ENCODE peak calls at places on chromosomes 4 and X, in six cellular contexts. P is lower lobe of right lung; Z is CD8-positive, alpha-beta memory T cell; E is colonic mucosa; G is upper lobe of right lung; T is IMR-90. A is an unnamed sample. For H3K9me3, the result is how much of the 10 kb centered on the place peaks cover.

GRCh38 chrX:41441934-41442823 is 5.0 kb upstream of the NYX start:
- DNase-seq in E (peak), T (peak), Z (peak), G (peak), P (peak), A (peak)

GRCh38 chr4:52096048-52096447 is 44.9 kb downstream of the SPATA18 start:
- DNase-seq in Z (no peak), E (no peak), G (no peak), T (peak), P (no peak), A (no peak)

GRCh38 chr4:3720461-3720860 is 45.7 kb upstream of the ADRA2C start:
- DNase-seq in G (no peak), P (no peak), Z (no peak), T (no peak), E (no peak), A (no peak)

GRCh38 chrX:74774988-74775387 is 150.3 kb downstream of the NEXMIF start:
- DNase-seq in G (no peak), Z (no peak), P (no peak), E (no peak), T (no peak), A (no peak)

GRCh38 chr4:39044364-39044946 is 12.2 kb upstream of the TMEM156 start:
- DNase-seq in E (peak), P (peak), Z (peak), T (peak), G (peak), A (peak)

GRCh38 chrX:70398899-70399298 is 24.2 kb upstream of the GDPD2 start:
- DNase-seq in G (no peak), T (peak), E (no peak), Z (peak), P (no peak), A (no peak)

GRCh38 chr4:106766519-106766918 is 269.6 kb downstream of the DKK2 start:
- DNase-seq in G (no peak), Z (no peak), P (no peak), E (no peak), T (no peak), A (no peak)

GRCh38 chr4:110639207-110640092 is 16.6 kb upstream of the PITX2 start:
- DNase-seq in Z (no peak), P (peak), T (no peak), G (no peak), E (no peak), A (no peak)

GRCh38 chr4:152185786-152186540 is 349.9 kb downstream of the FBXW7 start:
- DNase-seq in P (no peak), G (no peak), Z (no peak), E (no peak), T (no peak), A (no peak)

GRCh38 chr4:104490770-104491395 is 3.8 kb downstream of the CXXC4 start:
- DNase-seq in Z (peak), E (peak), T (peak), P (peak), G (peak), A (peak)

GRCh38 chr4:12926189-12927066 is 557.7 kb downstream of the RAB28 start:
- DNase-seq in Z (no peak), E (no peak), P (no peak), T (no peak), G (no peak), A (no peak)

GRCh38 chrX:149365552-149365951 is 139.6 kb downstream of the IDS start:
- DNase-seq in E (no peak), T (no peak), Z (no peak), P (no peak), G (no peak), A (no peak)

GRCh38 chr4:88283661-88284377 is 542 bp downstream of the PPM1K start:
- DNase-seq in P (peak), G (peak), Z (peak), T (peak), E (peak), A (peak)

GRCh38 chr4:143343276-143343831 is 6.7 kb downstream of the GAB1 start:
- DNase-seq in Z (no peak), P (no peak), T (no peak), E (no peak), G (no peak), A (no peak)

GRCh38 chr4:6955261-6955911 is 45.8 kb downstream of the TBC1D14 start:
- DNase-seq in P (peak), G (peak), E (peak), T (no peak), Z (no peak), A (no peak)

GRCh38 chrX:134139090-134139489 is 97.9 kb upstream of the CCDC160 start:
- DNase-seq in E (no peak), P (no peak), T (no peak), Z (no peak), G (no peak), A (no peak)

GRCh38 chr4:174935607-174936006 is 17.4 kb downstream of the ADAM29 start:
- DNase-seq in E (no peak), T (no peak), G (no peak), Z (no peak), P (no peak), A (no peak)

GRCh38 chr4:137647375-137647774 is 115.1 kb upstream of the PCDH18 start:
- DNase-seq in T (no peak), E (no peak), Z (no peak), P (no peak), G (no peak), A (no peak)

GRCh38 chrX:132786217-132786616 is 172.2 kb downstream of the HS6ST2 start:
- DNase-seq in E (no peak), T (no peak), G (no peak), P (no peak), Z (no peak), A (no peak)

GRCh38 chrX:10676239-10676971 is 56.0 kb upstream of the MID1 start:
- DNase-seq in P (no peak), E (no peak), Z (no peak), G (no peak), T (no peak), A (no peak)

GRCh38 chr4:109648266-109648996 is 54.8 kb downstream of the CASP6 start:
- DNase-seq in T (no peak), E (no peak), Z (no peak), P (no peak), G (no peak), A (no peak)

GRCh38 chr4:54658321-54659093 is 750 bp downstream of the KIT start:
- DNase-seq in T (peak), Z (no peak), G (peak), P (peak), E (peak), A (no peak)

GRCh38 chr4:56804551-56804950 is 16.9 kb downstream of the SPINK2 start:
- DNase-seq in Z (no peak), E (no peak), T (peak), G (no peak), P (no peak), A (no peak)

GRCh38 chr4:83282049-83282535 is 2.5 kb downstream of the COQ2 start:
- DNase-seq in Z (peak), E (peak), P (no peak), G (no peak), T (peak), A (no peak)

GRCh38 chrX:41449615-41450014 is 2.5 kb downstream of the NYX start:
- DNase-seq in G (no peak), P (no peak), T (peak), E (no peak), Z (no peak), A (no peak)

GRCh38 chr4:101114936-101115372 is 232.4 kb downstream of the PPP3CA start:
- DNase-seq in E (no peak), P (no peak), Z (no peak), G (no peak), T (peak), A (no peak)

GRCh38 chr4:185817403-185817818 is 5.4 kb upstream of the SORBS2 start:
- DNase-seq in G (peak), T (no peak), P (peak), Z (no peak), E (peak), A (no peak)

GRCh38 chrX:79408623-79409322 is 41.6 kb upstream of the ITM2A start:
- DNase-seq in G (no peak), Z (no peak), E (no peak), P (no peak), T (no peak), A (no peak)

GRCh38 chrX:39073131-39073530 is 271.9 kb downstream of the MID1IP1 start:
- DNase-seq in P (no peak), T (no peak), E (no peak), G (no peak), Z (no peak), A (no peak)

GRCh38 chr4:71526626-71527406 is 188.0 kb downstream of the SLC4A4 start:
- DNase-seq in G (no peak), P (no peak), E (no peak), T (no peak), Z (no peak), A (no peak)

GRCh38 chrX:33190016-33190415 is 21.3 kb downstream of the DMD start:
- DNase-seq in E (no peak), T (peak), P (no peak), Z (no peak), G (no peak), A (no peak)

GRCh38 chr4:16075061-16075460 is 8.8 kb downstream of the PROM1 start:
- DNase-seq in P (no peak), T (no peak), E (no peak), G (no peak), Z (no peak), A (no peak)

GRCh38 chr4:66688674-66689073 is 856.6 kb downstream of the CENPC start:
- DNase-seq in G (no peak), E (no peak), P (no peak), T (peak), Z (no peak), A (no peak)

GRCh38 chr4:48799157-48799556 is 19.1 kb upstream of the FRYL start:
- DNase-seq in E (no peak), T (no peak), G (no peak), P (no peak), Z (no peak), A (no peak)

GRCh38 chr4:47879458-47879857 is 34.9 kb downstream of the NFXL1 start:
- DNase-seq in G (no peak), Z (no peak), P (no peak), E (no peak), T (no peak), A (no peak)

GRCh38 chr4:52751349-52751911 is at the start of gene ERVMER34-1:
- DNase-seq in G (peak), Z (no peak), E (peak), P (peak), T (no peak), A (no peak)

GRCh38 chr4:109921384-109921808 is 8.7 kb downstream of the EGF start:
- DNase-seq in P (no peak), G (no peak), Z (no peak), E (no peak), T (peak), A (no peak)

GRCh38 chr4:74109116-74109791 is 10.3 kb upstream of the CXCL2 start:
- DNase-seq in G (no peak), T (peak), E (peak), Z (no peak), P (peak), A (no peak)

GRCh38 chr4:45475490-45475889 is 648.4 kb downstream of the GABRG1 start:
- DNase-seq in E (no peak), Z (no peak), G (no peak), P (no peak), T (no peak), A (no peak)
- H3K9me3 ChIP-seq in E (under half), Z (under half), G (under half), P (under half), T (under half), A (under half)

DNA sequence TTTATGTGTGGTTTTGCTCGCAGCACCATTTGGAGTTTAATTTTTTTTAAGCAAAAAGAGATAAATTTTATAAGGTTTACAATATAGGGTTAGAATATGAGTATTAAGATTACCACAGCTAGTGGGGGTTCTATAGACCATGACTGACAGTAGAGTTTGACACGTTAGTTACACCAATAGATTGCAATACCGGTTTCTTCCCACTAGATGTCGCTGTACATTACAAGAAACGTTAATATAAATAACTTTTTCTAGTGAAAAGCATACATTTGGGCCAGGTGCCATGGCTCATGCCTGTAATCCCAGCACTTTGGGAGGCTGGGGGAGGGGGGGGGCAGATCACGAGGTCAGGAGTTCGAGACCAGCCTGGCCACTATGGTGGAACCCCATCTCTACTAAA is 433.6 kb downstream of the MAGEB5 start:
- DNase-seq in T (peak), E (no peak), P (no peak), Z (no peak), G (no peak), A (no peak)
- H3K9me3 ChIP-seq in T (under half), E (under half), P (under half), Z (under half), G (under half), A (under half)

DNA sequence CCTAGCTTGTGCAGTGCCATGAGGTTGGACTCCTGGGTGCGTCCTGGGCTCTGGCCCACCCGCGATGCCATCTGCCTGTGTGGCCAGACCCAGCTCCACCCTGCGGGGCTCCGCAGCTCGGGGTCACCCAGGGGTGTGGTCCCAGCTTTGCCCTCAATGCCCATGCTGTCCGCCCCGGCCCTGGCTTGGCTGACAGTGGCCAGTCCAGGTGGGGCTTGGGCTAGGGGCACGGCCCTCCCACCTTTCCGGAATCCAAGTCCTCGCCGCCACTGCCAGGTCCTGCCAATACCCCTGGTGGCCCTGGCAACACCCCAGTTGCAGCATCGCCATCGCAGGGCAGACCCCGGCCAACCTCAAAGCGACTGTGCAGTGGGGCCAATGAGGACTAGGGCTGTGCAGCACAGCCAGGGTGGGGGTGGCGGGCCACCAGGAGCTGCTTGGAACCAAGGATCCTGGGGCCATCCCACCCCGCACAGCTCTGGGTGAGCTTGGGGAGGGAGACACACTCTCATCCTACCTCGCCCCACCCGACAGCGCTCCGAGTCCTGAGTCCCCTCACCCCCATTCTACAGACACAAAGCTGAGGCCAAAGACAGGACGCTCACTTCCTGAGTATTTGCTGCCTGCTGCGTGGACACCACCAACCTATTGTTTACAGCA is 80.9 kb downstream of the ZNF718 start:
- DNase-seq in E (no peak), Z (no peak), P (no peak), G (no peak), T (no peak), A (no peak)
- H3K9me3 ChIP-seq in E (under half), Z (under half), P (under half), G (under half), T (under half), A (under half)

GRCh38 chrX:81876437-81876836 is 674.5 kb downstream of the SH3BGRL start:
- DNase-seq in T (no peak), G (no peak), P (no peak), Z (no peak), E (no peak), A (no peak)
- H3K9me3 ChIP-seq in T (under half), G (under half), P (under half), Z (under half), E (under half), A (under half)

GRCh38 chr4:2251795-2252529 is 9.9 kb downstream of the MXD4 start:
- DNase-seq in E (peak), Z (no peak), T (no peak), G (peak), P (peak), A (peak)
- H3K9me3 ChIP-seq in E (under half), Z (under half), T (under half), G (under half), P (under half), A (under half)

DNA sequence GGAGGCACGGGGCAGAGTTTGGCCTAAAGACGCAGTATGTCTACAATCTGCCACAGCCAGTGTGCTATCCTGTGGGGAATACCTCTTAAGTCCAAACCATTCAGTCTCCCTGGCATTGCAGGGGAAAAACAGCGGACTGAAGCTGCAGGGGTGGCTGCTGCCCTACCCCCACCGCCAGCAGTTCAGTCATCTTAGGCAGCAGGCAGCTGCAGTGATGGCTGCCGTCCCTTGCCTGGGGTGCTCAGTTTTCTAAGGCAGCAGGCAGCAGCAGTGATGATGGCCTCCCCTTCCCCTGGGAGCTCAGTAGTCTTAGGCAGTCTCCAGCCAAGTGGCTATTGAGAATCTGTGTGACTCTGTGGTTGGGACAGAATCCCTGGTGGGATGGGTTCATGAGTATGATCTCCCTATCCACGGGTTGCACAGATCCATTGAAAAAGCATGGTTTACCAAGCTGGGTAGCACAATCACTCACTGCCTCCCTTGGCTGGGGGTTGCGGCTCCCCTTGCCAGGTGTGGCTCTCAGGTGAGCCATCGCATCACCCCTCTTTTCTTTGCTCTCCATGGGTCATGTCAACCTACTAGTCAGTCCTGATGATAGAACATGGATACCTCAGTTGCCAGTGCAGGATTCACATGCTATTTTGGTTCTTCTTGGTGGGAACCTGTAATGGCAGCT is 48.9 kb upstream of the GRID2 start:
- DNase-seq in P (no peak), T (no peak), G (no peak), E (no peak), Z (no peak), A (no peak)
- H3K9me3 ChIP-seq in P (under half), T (under half), G (under half), E (under half), Z (under half), A (under half)

DNA sequence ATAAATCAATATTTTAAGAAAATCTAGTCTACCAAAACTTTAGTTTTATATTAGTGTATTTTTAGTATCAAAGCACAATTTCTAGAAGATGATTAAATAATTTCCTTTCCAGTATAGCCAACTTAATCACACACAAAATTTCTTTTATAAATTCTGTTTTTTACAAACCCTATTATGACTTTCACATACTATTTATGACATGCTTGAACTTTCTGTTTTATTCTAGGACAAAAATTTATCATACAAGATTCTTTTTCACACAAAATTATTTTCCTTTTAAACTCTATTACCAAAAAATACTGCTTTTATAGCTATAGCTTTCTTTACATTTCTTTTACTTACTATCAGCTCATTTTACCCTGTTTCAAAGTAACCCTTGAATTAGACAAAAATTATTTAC is 149.5 kb downstream of the OR13H1 start:
- DNase-seq in P (no peak), Z (no peak), G (no peak), T (no peak), E (no peak), A (no peak)
- H3K9me3 ChIP-seq in P (under half), Z (under half), G (under half), T (under half), E (under half), A (under half)

DNA sequence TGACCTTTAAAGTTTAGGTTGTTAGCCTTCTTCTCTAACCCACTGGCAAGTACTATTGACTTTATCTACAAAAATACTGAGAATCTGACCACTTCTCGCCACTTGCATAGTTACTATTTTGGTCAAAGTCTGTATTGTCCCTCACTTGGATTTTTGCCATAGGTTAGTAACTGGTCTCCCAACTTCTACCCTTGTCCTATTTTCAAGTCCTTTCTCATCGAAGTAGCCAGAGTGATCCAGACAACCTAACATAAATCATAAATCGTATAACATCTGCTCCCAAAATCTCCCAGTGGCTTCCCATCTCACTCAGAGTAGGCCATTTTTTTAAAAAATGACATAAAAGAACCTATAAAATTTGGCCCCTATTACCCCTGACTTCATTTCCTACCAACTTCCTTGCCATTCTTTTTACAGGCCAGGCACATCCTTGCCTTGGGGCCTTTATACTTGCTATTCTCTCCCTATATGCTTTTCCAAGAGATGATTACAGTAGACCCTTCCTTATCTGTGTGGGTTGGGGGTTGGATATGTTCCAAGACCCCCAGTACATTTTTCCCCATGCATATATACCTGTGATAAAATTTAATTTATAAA is 29.0 kb downstream of the WDFY3 start:
- DNase-seq in E (no peak), G (no peak), Z (no peak), T (no peak), P (no peak), A (no peak)
- H3K9me3 ChIP-seq in E (under half), G (under half), Z (under half), T (under half), P (under half), A (under half)

GRCh38 chrX:145609951-145610511 is 207.6 kb upstream of the SLITRK2 start:
- DNase-seq in G (no peak), T (peak), Z (no peak), P (no peak), E (no peak), A (no peak)
- H3K9me3 ChIP-seq in G (under half), T (under half), Z (under half), P (under half), E (under half), A (under half)

GRCh38 chr4:114539985-114540384 is 58.6 kb upstream of the UGT8 start:
- DNase-seq in T (no peak), P (no peak), E (no peak), Z (no peak), G (no peak), A (no peak)
- H3K9me3 ChIP-seq in T (under half), P (under half), E (under half), Z (under half), G (under half), A (under half)

A was measured in T-helper 17 cell.